ENCODE peak calls at places on chromosomes 3 and 15, in eight cellular contexts. F is kidney epithelial cell; J is AG08395; W is body of pancreas; Z is naive thymus-derived CD8-positive, alpha-beta T cell; G is hippocampal formation; V is ELF-1; T is aorta. L is an unnamed sample.

GRCh38 chr3:130354430-130354829 is 9.0 kb downstream of the COL6A5 start:
- DNase-seq in F (no peak), J (no peak), W (no peak), Z (no peak), G (no peak), V (no peak), T (no peak), L (peak)

GRCh38 chr15:64282701-64283100 is 73.3 kb downstream of the CSNK1G1 start:
- DNase-seq in F (no peak), J (no peak), W (no peak), Z (no peak), G (no peak), V (no peak), T (no peak), L (no peak)

GRCh38 chr15:81115054-81115939 is 18.8 kb upstream of the CFAP161 start:
- DNase-seq in F (no peak), J (no peak), W (no peak), Z (no peak), G (no peak), V (no peak), T (no peak), L (peak)

GRCh38 chr15:69434679-69435078 is 17.9 kb upstream of the RPLP1 start:
- DNase-seq in F (no peak), J (no peak), W (no peak), Z (no peak), G (no peak), V (no peak), T (no peak), L (no peak)

GRCh38 chr15:90839187-90840071 is 29.0 kb upstream of the FURIN start:
- DNase-seq in F (no peak), J (no peak), W (peak), Z (no peak), G (peak), V (peak), T (no peak), L (no peak)

GRCh38 chr15:57223887-57224286 is 152.4 kb upstream of the CGNL1 start:
- DNase-seq in F (no peak), J (no peak), W (no peak), Z (no peak), G (no peak), V (no peak), T (no peak), L (no peak)

GRCh38 chr3:11622846-11623550 is 20.7 kb downstream of the VGLL4 start:
- DNase-seq in F (no peak), J (no peak), W (no peak), Z (no peak), G (no peak), V (no peak), T (no peak), L (no peak)

GRCh38 chr3:63912768-63913588 is 795 bp upstream of the SCAANT1 start:
- DNase-seq in F (peak), J (peak), W (peak), Z (peak), G (no peak), V (peak), T (peak), L (no peak)

GRCh38 chr3:20666091-20666490 is 480.1 kb upstream of the SGO1 start:
- DNase-seq in F (no peak), J (no peak), W (no peak), Z (no peak), G (no peak), V (no peak), T (no peak), L (no peak)

GRCh38 chr3:128849776-128850542 is 29.5 kb upstream of the ACAD9 start:
- DNase-seq in F (no peak), J (peak), W (no peak), Z (no peak), G (no peak), V (peak), T (no peak), L (no peak)

GRCh38 chr15:76844096-76844495 is 61.0 kb downstream of the SCAPER start:
- DNase-seq in F (no peak), J (no peak), W (no peak), Z (no peak), G (no peak), V (no peak), T (no peak), L (no peak)

GRCh38 chr3:149579838-149580542 is 77.8 kb downstream of the WWTR1 start:
- DNase-seq in F (no peak), J (peak), W (no peak), Z (no peak), G (peak), V (no peak), T (no peak), L (no peak)

GRCh38 chr15:63979227-63979793 is 67.0 kb downstream of the DAPK2 start:
- DNase-seq in F (no peak), J (no peak), W (no peak), Z (no peak), G (no peak), V (no peak), T (no peak), L (no peak)

GRCh38 chr3:56855856-56856538 is 54.2 kb upstream of the ARHGEF3 start:
- DNase-seq in F (no peak), J (no peak), W (no peak), Z (no peak), G (peak), V (peak), T (no peak), L (no peak)

GRCh38 chr3:128351476-128352085 is 115.1 kb downstream of the DNAJB8 start:
- DNase-seq in F (no peak), J (no peak), W (peak), Z (no peak), G (no peak), V (no peak), T (peak), L (no peak)

GRCh38 chr3:175193815-175194518 is 334.8 kb downstream of the NAALADL2 start:
- DNase-seq in F (peak), J (peak), W (no peak), Z (no peak), G (no peak), V (no peak), T (no peak), L (no peak)

GRCh38 chr3:30639937-30640336 is 33.5 kb downstream of the TGFBR2 start:
- DNase-seq in F (no peak), J (no peak), W (no peak), Z (no peak), G (no peak), V (no peak), T (no peak), L (no peak)

GRCh38 chr15:90320062-90320884 is 31.8 kb upstream of the ZNF774 start:
- DNase-seq in F (peak), J (peak), W (peak), Z (peak), G (peak), V (peak), T (peak), L (no peak)

GRCh38 chr3:123781571-123782275 is 102.4 kb downstream of the MYLK start:
- DNase-seq in F (no peak), J (peak), W (no peak), Z (no peak), G (no peak), V (no peak), T (no peak), L (no peak)

GRCh38 chr3:69204315-69204957 is 82.0 kb upstream of the LMOD3 start:
- DNase-seq in F (peak), J (no peak), W (no peak), Z (no peak), G (no peak), V (no peak), T (no peak), L (no peak)

GRCh38 chr15:48682949-48683651 is 37.6 kb upstream of the FBN1 start:
- DNase-seq in F (no peak), J (peak), W (peak), Z (no peak), G (no peak), V (no peak), T (no peak), L (no peak)

GRCh38 chr3:146164071-146164470 is 3.1 kb upstream of the PLOD2 start:
- DNase-seq in F (no peak), J (no peak), W (no peak), Z (no peak), G (no peak), V (no peak), T (no peak), L (no peak)

GRCh38 chr3:50523170-50523865 is 19.9 kb upstream of the CACNA2D2 start:
- DNase-seq in F (no peak), J (no peak), W (peak), Z (no peak), G (no peak), V (peak), T (no peak), L (no peak)

GRCh38 chr3:123632161-123632655 is 47.4 kb upstream of the HACD2 start:
- DNase-seq in F (no peak), J (peak), W (no peak), Z (no peak), G (no peak), V (no peak), T (no peak), L (no peak)

GRCh38 chr15:63306480-63307073 is 29.2 kb downstream of the APH1B start:
- DNase-seq in F (peak), J (no peak), W (peak), Z (no peak), G (no peak), V (no peak), T (no peak), L (no peak)

GRCh38 chr3:184419171-184419570 is 39.3 kb downstream of the CHRD start:
- DNase-seq in F (no peak), J (no peak), W (no peak), Z (no peak), G (no peak), V (peak), T (peak), L (no peak)

GRCh38 chr3:179194931-179195330 is 46.8 kb downstream of the PIK3CA start:
- DNase-seq in F (no peak), J (no peak), W (no peak), Z (no peak), G (no peak), V (peak), T (no peak), L (no peak)

GRCh38 chr3:103672346-103672745 is 1237.5 kb downstream of the ZPLD1 start:
- DNase-seq in F (no peak), J (no peak), W (no peak), Z (no peak), G (no peak), V (no peak), T (no peak), L (no peak)

GRCh38 chr3:112776836-112777235 is 69.8 kb downstream of the CD200R1L start:
- DNase-seq in F (no peak), J (no peak), W (no peak), Z (no peak), G (no peak), V (no peak), T (no peak), L (no peak)

GRCh38 chr3:192408007-192408655 is 319.2 kb downstream of the FGF12 start:
- DNase-seq in F (no peak), J (no peak), W (no peak), Z (no peak), G (no peak), V (peak), T (peak), L (no peak)

GRCh38 chr15:70374096-70374495 is 276.4 kb upstream of the TLE3 start:
- DNase-seq in F (no peak), J (no peak), W (no peak), Z (no peak), G (no peak), V (no peak), T (peak), L (no peak)

GRCh38 chr15:100767002-100767825 is 112.4 kb upstream of the ALDH1A3 start:
- DNase-seq in F (no peak), J (no peak), W (no peak), Z (no peak), G (no peak), V (no peak), T (peak), L (no peak)

GRCh38 chr3:129001817-129002572 is 891 bp downstream of the EFCC1 start:
- DNase-seq in F (no peak), J (no peak), W (no peak), Z (peak), G (no peak), V (peak), T (no peak), L (no peak)

GRCh38 chr15:49044761-49045571 is 1.3 kb downstream of the SECISBP2L start:
- DNase-seq in F (no peak), J (no peak), W (no peak), Z (no peak), G (peak), V (no peak), T (no peak), L (no peak)

GRCh38 chr3:71072288-71072687 is 511.2 kb downstream of the FOXP1 start:
- DNase-seq in F (no peak), J (no peak), W (no peak), Z (no peak), G (no peak), V (no peak), T (no peak), L (no peak)

GRCh38 chr3:184234224-184234623 is 4.8 kb downstream of the VWA5B2 start:
- DNase-seq in F (peak), J (peak), W (peak), Z (no peak), G (no peak), V (no peak), T (peak), L (no peak)

L was measured in SK-N-MC.